ENCODE peak calls at places on chromosomes 4 and X, in five cellular contexts. O is EL, E is NCI-H1417, R is ureter, L is M059J. Q is an unnamed sample.

GRCh38 chr4:7739077-7739917 is 200.4 kb downstream of the AFAP1 start:
- DNase-seq in O (no peak), E (no peak), R (no peak), L (no peak), Q (no peak)

GRCh38 chrX:39484669-39485068 is 613.1 kb downstream of the BCOR start:
- DNase-seq in O (no peak), E (peak), R (no peak), L (peak), Q (no peak)

GRCh38 chr4:70688795-70689231 is 481 bp downstream of the UTP3 start:
- DNase-seq in O (peak), E (no peak), R (no peak), L (peak), Q (no peak)

GRCh38 chrX:9912341-9912740 is 54.8 kb upstream of the CLDN34 start:
- DNase-seq in O (no peak), E (peak), R (no peak), L (peak), Q (no peak)

GRCh38 chrX:67545772-67546495 is 2.1 kb downstream of the AR start:
- DNase-seq in O (peak), E (no peak), R (no peak), L (no peak), Q (no peak)

GRCh38 chr4:108527729-108528128 is 92.6 kb upstream of the RPL34 start:
- DNase-seq in O (no peak), E (no peak), R (no peak), L (no peak), Q (no peak)

GRCh38 chr4:180946188-180946587 is 1297.0 kb upstream of the TENM3 start:
- DNase-seq in O (no peak), E (no peak), R (no peak), L (no peak), Q (no peak)

GRCh38 chr4:162497564-162498167 is 333.9 kb upstream of the FSTL5 start:
- DNase-seq in O (peak), E (no peak), R (no peak), L (peak), Q (no peak)

GRCh38 chr4:38489924-38490639 is 173.9 kb upstream of the KLF3 start:
- DNase-seq in O (no peak), E (no peak), R (no peak), L (no peak), Q (no peak)

GRCh38 chr4:187814737-187815465 is 180.7 kb upstream of the ZFP42 start:
- DNase-seq in O (peak), E (no peak), R (peak), L (no peak), Q (no peak)

GRCh38 chrX:13144927-13145659 is 100.7 kb upstream of the FAM9C start:
- DNase-seq in O (no peak), E (no peak), R (no peak), L (no peak), Q (no peak)

GRCh38 chrX:135931644-135932487 is 38.4 kb downstream of the SAGE1 start:
- DNase-seq in O (peak), E (peak), R (no peak), L (peak), Q (no peak)

Q was measured in cerebellar nuclear complex.